ENCODE peak calls at places on chromosomes 2 and 18, in ten cellular contexts. C is astrocyte, P is fibroblast of lung, Q is mammary epithelial cell, O is PC-3, B is HCT116, N is hepatocyte, I is K562, V is neural progenitor cell, K is GM23338. D is an unnamed sample.

GRCh38 chr2:212494413-212495020 is 44.1 kb downstream of the ERBB4 start:
- DNase-seq in C (no peak), P (no peak), Q (no peak), O (no peak), B (no peak), N (no peak), I (no peak), V (no peak), K (no peak), D (no peak)

GRCh38 chr18:50839996-50840395 is 20.2 kb upstream of the MRO start:
- DNase-seq in C (no peak), P (no peak), Q (no peak), O (no peak), B (no peak), N (no peak), I (peak), V (no peak), K (no peak), D (no peak)

GRCh38 chr2:70454936-70455544 is 98.6 kb downstream of the TGFA start:
- DNase-seq in C (no peak), P (no peak), Q (peak), O (no peak), B (no peak), N (no peak), I (no peak), V (no peak), K (no peak), D (no peak)

GRCh38 chr2:70121627-70122372 is 34.5 kb downstream of the PCBP1 start:
- DNase-seq in C (no peak), P (no peak), Q (no peak), O (no peak), B (no peak), N (no peak), I (no peak), V (peak), K (no peak), D (no peak)

GRCh38 chr2:86023366-86023712 is 82.3 kb downstream of the POLR1A start:
- DNase-seq in C (no peak), P (no peak), Q (no peak), O (no peak), B (no peak), N (no peak), I (no peak), V (no peak), K (no peak), D (no peak)

GRCh38 chr2:46134531-46135229 is 162.5 kb upstream of the EPAS1 start:
- DNase-seq in C (peak), P (peak), Q (peak), O (no peak), B (no peak), N (no peak), I (no peak), V (no peak), K (no peak), D (no peak)

GRCh38 chr18:10022365-10022764 is 108.5 kb downstream of the VAPA start:
- DNase-seq in C (no peak), P (no peak), Q (no peak), O (no peak), B (no peak), N (no peak), I (no peak), V (no peak), K (no peak), D (no peak)

GRCh38 chr2:31299547-31299946 is 65.6 kb downstream of the EHD3 start:
- DNase-seq in C (no peak), P (no peak), Q (no peak), O (no peak), B (no peak), N (no peak), I (no peak), V (no peak), K (no peak), D (no peak)

GRCh38 chr2:8310557-8311455 is 371.1 kb upstream of the ID2 start:
- DNase-seq in C (no peak), P (no peak), Q (no peak), O (no peak), B (no peak), N (no peak), I (no peak), V (no peak), K (no peak), D (no peak)

DNA sequence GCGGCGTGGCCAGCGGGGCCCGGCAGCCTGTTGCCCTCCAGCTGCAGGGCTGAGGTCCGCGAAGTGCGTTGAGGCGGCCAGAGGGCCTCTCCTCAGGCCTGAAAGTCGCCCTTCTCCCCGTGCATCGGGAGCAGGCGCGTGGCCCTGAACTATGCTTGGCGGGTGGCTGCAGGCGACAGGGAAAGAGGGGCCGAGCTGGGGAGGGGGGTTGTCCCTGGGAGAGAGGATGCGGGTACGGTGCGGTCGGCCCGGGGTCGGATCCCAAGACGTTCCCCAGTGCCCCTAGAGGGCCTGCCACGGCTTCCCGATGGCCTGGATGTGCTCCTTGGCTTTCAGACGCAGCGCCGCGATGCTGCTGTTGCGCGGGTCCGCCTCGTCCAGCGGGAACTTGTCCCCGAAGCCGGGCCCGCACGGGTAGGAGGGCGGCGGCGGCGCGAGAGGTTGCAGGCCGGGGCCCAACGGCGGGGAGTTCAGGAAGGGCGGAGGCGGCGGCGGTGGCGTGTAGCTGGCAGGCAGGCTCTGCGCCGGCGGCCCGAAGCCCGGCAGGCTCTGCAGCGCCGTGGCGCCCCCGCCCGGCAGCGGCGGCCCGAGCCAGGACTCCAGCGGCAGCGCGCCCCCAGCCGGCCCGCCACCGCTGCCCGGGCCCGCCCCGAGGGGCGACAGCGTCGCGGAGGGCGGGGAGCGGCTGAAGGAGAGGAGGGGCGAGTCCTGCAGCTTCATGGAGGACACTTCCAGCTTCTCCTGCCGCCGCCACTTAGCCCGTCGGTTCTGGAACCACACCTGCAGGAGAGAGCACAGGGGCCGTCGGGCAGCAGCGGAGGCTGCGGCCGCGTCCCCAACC is 4.3 kb downstream of the RAX start:
- DNase-seq in C (no peak), P (no peak), Q (no peak), O (peak), B (no peak), N (peak), I (peak), V (peak), K (peak), D (no peak)
- TF ChIP-seq EZH2 in C (peak), P (peak), Q (peak), O (no peak), B (no peak), N (peak), I (no peak), V (peak), K (peak), D (no peak)

DNA sequence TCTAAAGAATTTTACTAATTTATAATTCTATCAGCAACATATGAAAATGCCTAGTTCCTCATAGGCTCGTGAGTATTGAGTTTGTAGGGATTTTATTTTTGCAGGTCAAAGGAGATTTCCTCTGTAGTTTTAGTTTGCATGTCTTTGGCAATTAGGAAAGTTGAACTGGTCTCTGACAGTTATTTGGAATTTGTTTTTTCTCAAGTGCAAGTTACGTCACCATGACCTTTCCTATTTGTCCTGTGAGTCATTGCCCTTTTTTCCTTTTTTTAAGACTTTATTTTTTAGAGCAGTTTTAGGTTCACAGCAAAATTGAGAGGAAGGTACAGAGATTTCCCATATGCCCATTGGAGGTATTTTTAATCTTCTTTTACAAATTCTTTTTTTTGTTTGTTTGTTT is 29.0 kb downstream of the RAMP1 start:
- DNase-seq in C (peak), P (peak), Q (no peak), O (peak), B (no peak), N (peak), I (no peak), V (no peak), K (no peak), D (no peak)
- H2AFZ ChIP-seq in C (no peak), P (no peak), Q (no peak), O (no peak), B (no peak), N (no peak), I (no peak), V (no peak), K (no peak), D (no peak)

DNA sequence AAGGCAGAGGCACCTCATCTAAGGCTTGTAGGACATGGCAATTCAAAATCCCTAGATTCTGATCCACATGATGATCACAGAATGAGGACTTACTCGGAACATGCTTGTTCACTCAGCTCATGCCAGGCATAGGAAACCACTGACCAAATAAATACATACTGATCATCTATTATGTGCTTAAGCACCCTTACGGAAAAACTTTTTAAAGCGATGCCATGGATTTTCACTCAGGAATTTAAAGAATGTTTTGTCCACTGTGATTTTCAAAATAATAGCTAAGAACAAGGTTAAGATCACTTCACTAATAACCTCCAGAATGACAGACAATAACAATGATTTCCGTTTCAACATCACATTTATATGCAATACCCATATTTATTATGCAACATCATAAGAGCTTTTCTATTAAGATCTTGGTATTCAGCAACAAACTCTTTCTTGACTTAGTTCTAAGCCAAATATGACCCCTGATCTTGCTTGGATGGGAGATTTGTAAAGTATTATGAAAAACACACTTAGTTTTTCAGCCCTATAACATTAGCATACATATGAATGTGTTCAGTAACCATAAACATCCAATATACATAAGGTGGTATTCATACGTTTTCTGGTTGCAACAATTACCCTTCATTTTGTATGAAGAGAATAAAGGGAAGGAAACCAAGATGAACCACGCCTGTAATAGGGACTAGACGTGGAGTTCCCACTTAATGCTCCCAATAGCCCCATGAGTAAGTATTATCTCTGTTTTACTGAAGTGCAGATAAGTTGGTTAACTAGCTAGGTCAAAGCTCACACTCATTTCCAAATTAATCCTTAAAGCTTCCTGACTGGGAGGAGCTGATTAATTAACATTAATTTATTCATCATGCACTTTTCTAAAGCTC is 2.0 kb downstream of the CD302 start:
- DNase-seq in C (peak), P (peak), Q (no peak), O (no peak), B (no peak), N (no peak), I (no peak), V (no peak), K (no peak), D (no peak)
- H3K4me3 ChIP-seq in C (no peak), P (no peak), Q (no peak), O (no peak), B (no peak), N (no peak), I (no peak), V (no peak), K (peak), D (no peak)

DNA sequence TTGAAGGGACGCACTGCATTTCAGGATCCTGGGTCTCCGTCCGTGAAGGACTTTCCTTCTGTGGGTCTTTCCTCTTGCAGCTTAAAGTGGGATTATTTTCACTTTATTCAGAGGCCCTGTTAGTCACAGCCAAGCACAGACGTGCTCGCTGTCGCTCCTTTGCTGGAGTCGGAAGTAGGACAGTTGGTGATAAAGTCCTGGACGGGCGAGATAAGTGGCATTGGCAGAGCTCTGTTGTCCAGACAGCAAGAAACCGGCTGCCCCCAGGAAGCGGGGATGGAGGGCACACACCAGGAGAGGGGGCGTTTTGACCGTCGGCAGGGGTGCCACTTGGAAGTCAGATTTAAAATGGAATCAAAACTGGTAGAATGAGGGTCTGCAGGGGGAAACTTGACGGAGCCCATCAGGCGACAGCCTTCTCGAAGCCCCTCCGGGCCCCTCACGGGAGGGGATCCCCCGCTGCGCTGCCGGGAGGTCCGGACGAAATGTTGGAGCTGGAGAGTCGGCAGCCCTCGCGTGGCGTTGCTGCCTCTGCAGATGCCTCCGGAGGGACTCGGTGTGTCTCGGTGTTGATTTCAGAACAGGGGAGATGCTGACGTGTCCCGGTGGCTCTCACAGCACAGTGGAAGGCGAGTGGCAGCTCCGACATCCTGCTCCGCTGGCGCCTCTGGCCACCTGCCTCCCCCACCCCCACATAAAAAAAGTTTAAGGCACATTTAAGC is 124.2 kb downstream of the NFATC1 start:
- DNase-seq in C (peak), P (peak), Q (no peak), O (no peak), B (no peak), N (peak), I (peak), V (peak), K (peak), D (no peak)
- TF ChIP-seq EZH2 in C (no peak), P (no peak), Q (no peak), O (no peak), B (no peak), N (no peak), I (no peak), V (no peak), K (no peak), D (no peak)

GRCh38 chr2:88483200-88483599 is 30.7 kb upstream of the FOXI3 start:
- DNase-seq in C (no peak), P (no peak), Q (no peak), O (no peak), B (no peak), N (no peak), I (no peak), V (no peak), K (no peak), D (peak)

GRCh38 chr2:88481937-88482336 is 29.4 kb upstream of the FOXI3 start:
- DNase-seq in C (no peak), P (no peak), Q (peak), O (peak), B (no peak), N (peak), I (no peak), V (no peak), K (peak), D (peak)
- H2AFZ ChIP-seq in C (no peak), P (no peak), Q (no peak), O (no peak), B (peak), N (no peak), I (no peak), V (no peak), K (peak), D (no peak)

GRCh38 chr2:201118957-201119848 is 3.2 kb downstream of the CFLAR start:
- DNase-seq in C (peak), P (peak), Q (no peak), O (peak), B (peak), N (peak), I (no peak), V (peak), K (peak), D (no peak)
- H3K4me3 ChIP-seq in C (peak), P (peak), Q (peak), O (peak), B (peak), N (peak), I (peak), V (peak), K (peak), D (peak)

DNA sequence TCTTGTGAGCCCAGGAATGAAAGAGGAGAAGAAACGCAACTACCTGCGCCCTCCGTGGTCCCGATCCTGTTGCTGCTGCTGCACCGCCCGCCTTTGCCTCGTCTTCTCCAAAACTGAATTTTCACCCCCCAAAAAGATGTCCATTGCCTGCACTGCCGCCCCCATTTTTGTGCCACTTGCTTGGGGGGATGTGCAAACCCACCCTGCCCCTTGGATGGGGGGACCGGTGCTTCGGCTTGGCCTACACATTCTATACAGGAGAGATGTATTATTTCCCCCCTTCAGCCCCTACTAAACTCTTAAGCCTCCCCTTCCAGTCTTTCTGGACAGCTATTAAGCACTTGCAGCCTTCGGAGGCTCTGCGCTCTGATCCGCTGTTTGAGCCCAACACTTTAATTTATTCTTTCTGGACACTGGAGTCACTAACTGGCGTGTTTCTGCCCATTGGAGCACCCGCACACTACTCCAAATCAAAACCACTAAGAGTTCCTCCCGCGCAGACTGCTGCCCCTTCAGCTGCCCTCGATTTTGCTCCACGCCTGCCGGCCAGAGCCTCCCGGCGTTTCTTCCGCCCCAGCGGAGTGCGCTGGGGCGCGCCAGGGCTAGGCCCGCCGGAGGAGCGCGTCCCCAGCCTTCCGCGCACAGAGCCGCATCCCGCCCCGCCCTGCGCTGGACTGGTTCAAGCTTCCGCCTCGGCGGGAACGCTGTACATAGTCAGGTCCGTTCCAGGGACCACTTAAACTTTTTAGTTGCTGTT is 5.9 kb downstream of the OTX1 start:
- DNase-seq in C (no peak), P (no peak), Q (no peak), O (no peak), B (no peak), N (peak), I (no peak), V (peak), K (peak), D (no peak)
- TF ChIP-seq EZH2 in C (peak), P (no peak), Q (no peak), O (no peak), B (no peak), N (no peak), I (no peak), V (peak), K (peak), D (no peak)

D was measured in PC-9.